ENCODE peak calls at places on chromosomes 1 and 21, in four cellular contexts. D, N, V and B are unnamed samples.

GRCh38 chr1:23807453-23807852 is 6.9 kb upstream of the GALE start:
- DNase-seq in D (no peak), N (no peak), V (no peak), B (no peak)

GRCh38 chr21:46035809-46036695 is 54.5 kb downstream of the COL6A1 start:
- DNase-seq in D (no peak), N (no peak), V (no peak), B (peak)

GRCh38 chr1:172970186-172970585 is 80.6 kb downstream of the TNFSF18 start:
- DNase-seq in D (no peak), N (no peak), V (no peak), B (no peak)

GRCh38 chr1:227428803-227429202 is 110.5 kb upstream of the CDC42BPA start:
- DNase-seq in D (no peak), N (no peak), V (no peak), B (peak)

GRCh38 chr1:201123866-201124265 is 3.1 kb downstream of the ASCL5 start:
- DNase-seq in D (no peak), N (no peak), V (no peak), B (no peak)

GRCh38 chr1:12143631-12144155 is 23.1 kb upstream of the TNFRSF1B start:
- DNase-seq in D (no peak), N (no peak), V (no peak), B (peak)

GRCh38 chr1:19764848-19765247 is 34.9 kb downstream of the TMCO4 start:
- DNase-seq in D (no peak), N (no peak), V (no peak), B (no peak)

GRCh38 chr1:243268751-243269460 is 13.1 kb downstream of the SDCCAG8 start:
- DNase-seq in D (peak), N (no peak), V (no peak), B (no peak)

GRCh38 chr1:170146861-170147260 is 1.1 kb downstream of the NTMT2 start:
- DNase-seq in D (no peak), N (no peak), V (no peak), B (no peak)

GRCh38 chr1:155173478-155174333 is at the start of gene TRIM46:
- DNase-seq in D (peak), N (peak), V (no peak), B (no peak)

GRCh38 chr1:205812271-205812877 is 624 bp downstream of the SLC41A1 start:
- DNase-seq in D (peak), N (peak), V (no peak), B (no peak)

GRCh38 chr1:24289937-24290595 is 29.1 kb upstream of the GRHL3 start:
- DNase-seq in D (no peak), N (no peak), V (no peak), B (peak)